ENCODE peak calls at places on chromosomes 2 and 18, in eight cellular contexts. V, S, F, L, Z, A, Q and G are unnamed samples.
A peak's percentile ranks its signal among the peaks of the same experiment; 100 is the strongest.

GRCh38 chr2:145421841-145422240 is 901.9 kb upstream of the ZEB2 start:
- DNase-seq in Q (no peak), Z (peak; percentile 2), S (peak; percentile 30), V (no peak), L (no peak), A (no peak), F (no peak), G (no peak)

GRCh38 chr2:230668184-230668938 is 44.3 kb upstream of the CAB39 start:
- DNase-seq in F (no peak), V (no peak), L (no peak), Q (no peak), Z (no peak), S (no peak), A (no peak), G (peak; percentile 79)

GRCh38 chr2:10191554-10191953 is 69.0 kb downstream of the RRM2 start:
- DNase-seq in V (no peak), A (no peak), Q (no peak), L (no peak), Z (no peak), F (no peak), S (no peak), G (no peak)

GRCh38 chr2:43855292-43855691 is 16.5 kb downstream of the ABCG8 start:
- DNase-seq in F (no peak), Z (no peak), L (no peak), V (no peak), Q (no peak), S (no peak), A (no peak), G (no peak)

GRCh38 chr2:189210250-189211075 is 30.9 kb upstream of the COL5A2 start:
- DNase-seq in A (no peak), Z (peak; percentile 88), L (peak; percentile 7), F (no peak), Q (no peak), V (no peak), S (peak; percentile 96), G (no peak)

GRCh38 chr2:110740747-110741349 is 8.5 kb downstream of the ACOXL start:
- DNase-seq in L (no peak), S (no peak), A (no peak), Z (no peak), Q (no peak), F (no peak), V (no peak), G (no peak)

GRCh38 chr18:7921938-7922587 is 354.9 kb downstream of the PTPRM start:
- DNase-seq in F (no peak), S (peak; percentile 52), Q (no peak), A (no peak), V (no peak), L (no peak), Z (peak; percentile 11), G (no peak)

GRCh38 chr2:130755234-130756040 is at the start of gene AMER3:
- DNase-seq in A (no peak), S (no peak), L (no peak), Z (no peak), F (no peak), Q (no peak), V (no peak), G (no peak)

GRCh38 chr2:15040429-15041084 is 408.0 kb downstream of the LRATD1 start:
- DNase-seq in A (no peak), F (no peak), S (no peak), Q (no peak), Z (no peak), L (no peak), V (no peak), G (peak; percentile 75)

GRCh38 chr2:211454684-211455083 is 898.3 kb downstream of the CPS1 start:
- DNase-seq in Z (no peak), F (no peak), L (peak; percentile 78), V (no peak), S (no peak), A (no peak), Q (no peak), G (no peak)

GRCh38 chr18:79393626-79394401 is 1.9 kb upstream of the NFATC1 start:
- DNase-seq in F (peak; percentile 61), S (peak; percentile 88), Q (peak; percentile 86), Z (no peak), A (no peak), L (peak; percentile 77), V (no peak), G (no peak)

GRCh38 chr2:1585635-1586034 is 158.7 kb downstream of the PXDN start:
- DNase-seq in Z (no peak), Q (no peak), S (no peak), F (no peak), V (no peak), L (no peak), A (no peak), G (no peak)

GRCh38 chr2:677056-677949 is at the start of gene TMEM18:
- DNase-seq in A (peak; percentile 96), L (peak; percentile 96), V (peak; percentile 96), Z (peak; percentile 98), Q (peak; percentile 81), F (peak; percentile 73), S (peak; percentile 99), G (peak; percentile 96)

GRCh38 chr2:53473236-53473635 is 294.4 kb upstream of the CHAC2 start:
- DNase-seq in A (no peak), Q (no peak), L (peak; percentile 22), V (no peak), S (no peak), F (no peak), Z (no peak), G (no peak)

GRCh38 chr2:241751152-241751551 is 16.7 kb downstream of the D2HGDH start:
- DNase-seq in A (no peak), L (no peak), V (no peak), Z (no peak), F (no peak), S (no peak), Q (no peak), G (no peak)

GRCh38 chr18:10168477-10168876 is 254.7 kb downstream of the VAPA start:
- DNase-seq in L (no peak), Q (no peak), A (no peak), S (no peak), Z (no peak), F (no peak), V (no peak), G (no peak)

GRCh38 chr2:113012436-113013335 is 7.4 kb downstream of the IL36A start:
- DNase-seq in L (no peak), S (no peak), F (no peak), Q (no peak), Z (peak; percentile 31), V (no peak), A (no peak), G (no peak)

GRCh38 chr2:36695746-36696415 is 626 bp upstream of the VIT start:
- DNase-seq in F (no peak), V (no peak), S (peak; percentile 78), Q (peak; percentile 10), A (no peak), L (no peak), Z (no peak), G (no peak)

GRCh38 chr18:48467231-48467630 is 58.0 kb upstream of the ZBTB7C start:
- DNase-seq in V (no peak), F (no peak), S (no peak), A (no peak), Q (no peak), Z (no peak), L (no peak), G (no peak)

GRCh38 chr18:8823530-8823929 is 118.2 kb downstream of the MTCL1 start:
- DNase-seq in V (no peak), S (no peak), Z (no peak), A (no peak), L (no peak), Q (no peak), F (no peak), G (no peak)

GRCh38 chr2:70089220-70089945 is 2.1 kb downstream of the PCBP1 start:
- DNase-seq in L (peak; percentile 67), S (no peak), F (no peak), A (no peak), V (no peak), Z (no peak), Q (peak; percentile 26), G (peak; percentile 48)

GRCh38 chr2:43676322-43677050 is at the start of gene C1GALT1C1L:
- DNase-seq in Z (peak; percentile 10), S (peak; percentile 49), L (peak; percentile 0), F (peak; percentile 57), A (peak; percentile 11), Q (no peak), V (peak; percentile 9), G (peak; percentile 10)

GRCh38 chr2:71811157-71811556 is 336.5 kb downstream of the CYP26B1 start:
- DNase-seq in F (no peak), V (no peak), L (no peak), S (no peak), Z (no peak), Q (no peak), A (no peak), G (no peak)

GRCh38 chr2:200702646-200703118 is 109.0 kb upstream of the BZW1 start:
- DNase-seq in Z (no peak), Q (no peak), A (no peak), V (peak; percentile 52), S (no peak), F (no peak), L (no peak), G (no peak)

GRCh38 chr2:36485521-36485920 is 112.4 kb downstream of the FEZ2 start:
- DNase-seq in A (no peak), L (no peak), Q (no peak), S (peak; percentile 90), F (no peak), Z (peak; percentile 81), V (no peak), G (no peak)

GRCh38 chr2:216838146-216838545 is 21.7 kb downstream of the TNP1 start:
- DNase-seq in Z (no peak), L (no peak), S (no peak), A (no peak), F (no peak), Q (no peak), V (no peak), G (no peak)

GRCh38 chr18:77223221-77223639 is 26.4 kb upstream of the GALR1 start:
- DNase-seq in V (peak; percentile 30), Q (no peak), S (no peak), Z (no peak), L (no peak), F (no peak), A (no peak), G (no peak)

GRCh38 chr2:160299540-160299939 is 99.5 kb upstream of the ITGB6 start:
- DNase-seq in V (no peak), S (peak; percentile 29), A (no peak), L (no peak), F (no peak), Z (no peak), Q (no peak), G (no peak)

GRCh38 chr2:240575101-240575965 is 7.0 kb downstream of the RNPEPL1 start:
- DNase-seq in Q (no peak), Z (no peak), V (no peak), A (no peak), L (no peak), F (no peak), S (no peak), G (no peak)

GRCh38 chr2:128379021-128380005 is 60.6 kb upstream of the HS6ST1 start:
- DNase-seq in S (peak; percentile 91), A (no peak), V (no peak), F (no peak), Z (peak; percentile 23), L (peak; percentile 38), Q (no peak), G (no peak)

GRCh38 chr2:7012141-7012809 is 95.1 kb downstream of the RNF144A start:
- DNase-seq in S (peak; percentile 49), A (no peak), F (no peak), Q (no peak), V (no peak), L (no peak), Z (peak; percentile 40), G (no peak)

GRCh38 chr2:20916604-20917286 is 93.8 kb upstream of the LDAH start:
- DNase-seq in A (no peak), V (no peak), F (no peak), Z (no peak), L (no peak), Q (no peak), S (peak; percentile 25), G (no peak)

GRCh38 chr2:61536086-61536722 is 2.0 kb downstream of the XPO1 start:
- DNase-seq in F (no peak), Z (no peak), V (no peak), S (no peak), Q (no peak), A (no peak), L (peak; percentile 86), G (no peak)

GRCh38 chr2:64770781-64771334 is 117.1 kb upstream of the SERTAD2 start:
- DNase-seq in A (no peak), L (no peak), S (peak; percentile 95), V (no peak), Q (no peak), Z (peak; percentile 87), F (no peak), G (no peak)